ENCODE peak calls at places on chromosomes 1 and 21, in six cellular contexts. F is GM23338, U is fibroblast of lung, Z is ovary, V is body of pancreas, D is tibial nerve. G is an unnamed sample.
A peak's percentile ranks its signal among the peaks of the same experiment; 100 is the strongest.

GRCh38 chr1:57655161-57655560 is 231.3 kb upstream of the DAB1 start:
- DNase-seq in F (no peak), U (no peak), Z (no peak), V (no peak), D (no peak), G (no peak)

GRCh38 chr1:70978623-70979022 is 69.0 kb downstream of the PTGER3 start:
- DNase-seq in F (no peak), U (no peak), Z (no peak), V (peak; percentile 29), D (no peak), G (no peak)

GRCh38 chr1:87292684-87293493 is 35.8 kb upstream of the LMO4 start:
- DNase-seq in F (peak; percentile 89), U (peak; percentile 72), Z (peak; percentile 67), V (peak; percentile 72), D (peak; percentile 89), G (no peak)

GRCh38 chr1:9164537-9164910 is 35.6 kb upstream of the GPR157 start:
- DNase-seq in F (no peak), U (no peak), Z (no peak), V (no peak), D (no peak), G (no peak)

GRCh38 chr1:232853994-232854532 is 48.8 kb downstream of the MAP10 start:
- DNase-seq in F (no peak), U (peak; percentile 55), Z (no peak), V (no peak), D (no peak), G (peak; percentile 94)

GRCh38 chr1:66402194-66402593 is 131.8 kb upstream of the SGIP1 start:
- DNase-seq in F (no peak), U (peak; percentile 56), Z (peak; percentile 73), V (peak; percentile 32), D (peak; percentile 65), G (no peak)

GRCh38 chr1:41645062-41645461 is 160.6 kb upstream of the EDN2 start:
- DNase-seq in F (no peak), U (no peak), Z (no peak), V (no peak), D (no peak), G (no peak)

GRCh38 chr1:22601610-22602009 is 34.8 kb upstream of the C1QA start:
- DNase-seq in F (no peak), U (no peak), Z (no peak), V (no peak), D (no peak), G (no peak)

GRCh38 chr1:40244138-40244744 is 3.5 kb upstream of the TMCO2 start:
- DNase-seq in F (no peak), U (no peak), Z (no peak), V (no peak), D (no peak), G (no peak)

GRCh38 chr21:44383216-44383615 is 29.8 kb downstream of the TRPM2 start:
- DNase-seq in F (no peak), U (no peak), Z (no peak), V (no peak), D (no peak), G (no peak)

GRCh38 chr1:164765557-164765956 is 206.6 kb downstream of the PBX1 start:
- DNase-seq in F (no peak), U (peak; percentile 83), Z (no peak), V (no peak), D (no peak), G (peak; percentile 79)

GRCh38 chr21:45750924-45751323 is 107.4 kb downstream of the PCBP3 start:
- DNase-seq in F (no peak), U (no peak), Z (no peak), V (no peak), D (no peak), G (no peak)

GRCh38 chr1:177566495-177566894 is 395.7 kb downstream of the BRINP2 start:
- DNase-seq in F (no peak), U (no peak), Z (no peak), V (no peak), D (no peak), G (no peak)

GRCh38 chr1:150791587-150791986 is 16.5 kb downstream of the CTSK start:
- DNase-seq in F (no peak), U (no peak), Z (no peak), V (no peak), D (no peak), G (no peak)

GRCh38 chr21:16517380-16517779 is 787.6 kb downstream of the USP25 start:
- DNase-seq in F (no peak), U (no peak), Z (no peak), V (no peak), D (no peak), G (no peak)

DNA sequence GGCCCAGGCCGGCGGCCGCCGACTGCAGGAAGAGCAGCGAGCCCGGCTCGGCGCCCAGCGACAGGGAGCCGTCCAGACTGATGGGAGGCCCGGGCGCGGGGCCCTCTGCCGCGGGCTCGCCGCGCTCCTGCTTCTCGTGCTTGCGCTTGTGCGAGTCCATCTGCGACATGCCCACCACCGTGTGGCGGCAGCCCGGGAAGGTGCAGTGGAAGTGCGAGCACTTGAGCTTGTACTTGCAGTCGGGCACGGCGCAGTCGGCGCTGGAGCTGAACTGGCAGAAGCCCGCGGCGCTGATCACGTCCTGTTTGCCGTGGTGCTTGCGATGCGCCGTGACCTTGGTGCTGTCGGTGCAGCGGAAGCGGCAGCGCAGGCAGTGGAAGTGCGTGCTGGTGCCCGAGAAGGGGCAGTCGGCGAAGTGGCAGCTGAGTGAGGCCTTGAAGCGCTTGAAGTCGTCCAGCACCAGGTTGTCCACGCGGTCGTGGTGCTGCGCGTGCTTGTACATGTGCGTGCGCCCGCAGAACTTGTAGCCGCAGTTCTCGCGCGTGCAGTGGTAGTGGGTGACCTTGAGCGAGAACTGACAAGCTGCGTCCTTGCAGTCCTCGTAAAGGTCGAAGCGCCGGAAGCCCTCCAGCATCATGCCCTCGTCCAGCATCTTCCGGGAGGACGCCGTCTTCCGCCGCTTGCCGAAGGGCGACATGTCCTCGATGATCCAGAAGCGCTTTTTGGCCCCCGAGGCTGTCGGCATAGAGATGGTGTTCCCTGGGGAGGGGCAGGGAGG is 157.0 kb downstream of the CASZ1 start:
- DNase-seq in F (peak; percentile 75), U (no peak), Z (no peak), V (no peak), D (no peak), G (no peak)
- TF ChIP-seq CTCF in F (no peak), U (no peak), Z (no peak), V (no peak), D (no peak), G (no peak)

GRCh38 chr1:12181568-12181967 is 14.8 kb downstream of the TNFRSF1B start:
- DNase-seq in F (no peak), U (no peak), Z (no peak), V (no peak), D (no peak), G (no peak)

GRCh38 chr1:12180903-12181302 is 14.1 kb downstream of the TNFRSF1B start:
- DNase-seq in F (no peak), U (no peak), Z (no peak), V (no peak), D (no peak), G (no peak)

GRCh38 chr1:12184008-12184681 is 17.4 kb downstream of the TNFRSF1B start:
- DNase-seq in F (no peak), U (peak; percentile 90), Z (peak; percentile 89), V (peak; percentile 52), D (peak; percentile 67), G (peak; percentile 19)

GRCh38 chr1:12183095-12183794 is 16.5 kb downstream of the TNFRSF1B start:
- DNase-seq in F (peak; percentile 30), U (no peak), Z (no peak), V (no peak), D (no peak), G (no peak)

DNA sequence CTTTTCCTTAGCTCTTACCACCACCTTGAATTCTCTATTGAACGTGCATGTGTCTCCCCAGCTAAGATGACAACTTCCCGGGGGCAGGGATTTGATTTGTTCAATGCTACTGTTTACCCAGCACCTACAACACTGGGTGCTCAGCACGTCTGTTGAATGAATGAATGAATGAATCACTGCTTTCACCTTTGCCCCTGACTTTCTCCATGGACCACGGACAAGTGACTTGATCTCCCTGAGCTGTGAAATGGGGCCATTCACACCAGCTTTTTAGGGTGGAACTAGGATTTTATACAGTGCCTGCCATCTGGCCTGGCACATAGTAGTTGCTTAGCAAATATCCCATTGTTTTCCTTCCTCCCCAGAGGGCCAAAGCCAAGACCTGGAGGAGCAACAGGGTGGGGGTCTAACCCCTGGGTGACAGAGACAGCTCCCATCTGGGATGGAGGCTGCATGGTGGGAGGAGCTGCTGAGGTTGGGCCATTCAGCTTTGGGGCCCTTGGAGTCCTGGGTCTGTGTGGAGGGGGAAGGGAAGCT is 15.7 kb downstream of the TNFRSF1B start:
- DNase-seq in F (no peak), U (no peak), Z (no peak), V (no peak), D (no peak), G (no peak)
- H3K4me3 ChIP-seq in F (no peak overlapping the region), U (no peak overlapping the region), Z (no peak overlapping the region), V (no peak overlapping the region), D (no peak overlapping the region), G (no peak overlapping the region)

DNA sequence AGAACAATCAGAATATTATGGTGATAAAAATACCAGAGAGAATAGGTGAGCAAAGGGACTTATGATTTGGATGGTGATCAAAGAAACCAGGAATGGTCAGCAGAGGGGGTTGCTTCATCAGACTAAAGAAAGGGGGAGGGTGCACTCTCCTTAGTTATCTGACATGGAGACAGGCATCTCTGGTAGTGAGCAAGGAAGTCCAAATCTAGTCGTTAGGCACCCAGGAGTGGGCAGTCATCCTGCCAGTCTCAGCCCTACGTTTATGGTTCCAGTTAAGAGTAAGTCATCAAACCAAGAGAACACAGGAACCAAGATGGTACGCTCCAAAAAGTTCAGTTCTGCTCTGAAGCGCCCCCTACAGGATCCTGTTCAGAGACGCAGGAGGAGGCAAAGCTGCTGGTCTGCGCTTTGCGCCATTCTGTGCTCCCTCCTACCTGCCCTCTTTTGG is 28.6 kb downstream of the EBNA1BP2 start:
- DNase-seq in F (peak; percentile 91), U (no peak), Z (no peak), V (no peak), D (no peak), G (no peak)
- TF ChIP-seq CTCF in F (peak; percentile 95), U (peak; percentile 25), Z (no peak), V (no peak), D (no peak), G (peak; percentile 44)

DNA sequence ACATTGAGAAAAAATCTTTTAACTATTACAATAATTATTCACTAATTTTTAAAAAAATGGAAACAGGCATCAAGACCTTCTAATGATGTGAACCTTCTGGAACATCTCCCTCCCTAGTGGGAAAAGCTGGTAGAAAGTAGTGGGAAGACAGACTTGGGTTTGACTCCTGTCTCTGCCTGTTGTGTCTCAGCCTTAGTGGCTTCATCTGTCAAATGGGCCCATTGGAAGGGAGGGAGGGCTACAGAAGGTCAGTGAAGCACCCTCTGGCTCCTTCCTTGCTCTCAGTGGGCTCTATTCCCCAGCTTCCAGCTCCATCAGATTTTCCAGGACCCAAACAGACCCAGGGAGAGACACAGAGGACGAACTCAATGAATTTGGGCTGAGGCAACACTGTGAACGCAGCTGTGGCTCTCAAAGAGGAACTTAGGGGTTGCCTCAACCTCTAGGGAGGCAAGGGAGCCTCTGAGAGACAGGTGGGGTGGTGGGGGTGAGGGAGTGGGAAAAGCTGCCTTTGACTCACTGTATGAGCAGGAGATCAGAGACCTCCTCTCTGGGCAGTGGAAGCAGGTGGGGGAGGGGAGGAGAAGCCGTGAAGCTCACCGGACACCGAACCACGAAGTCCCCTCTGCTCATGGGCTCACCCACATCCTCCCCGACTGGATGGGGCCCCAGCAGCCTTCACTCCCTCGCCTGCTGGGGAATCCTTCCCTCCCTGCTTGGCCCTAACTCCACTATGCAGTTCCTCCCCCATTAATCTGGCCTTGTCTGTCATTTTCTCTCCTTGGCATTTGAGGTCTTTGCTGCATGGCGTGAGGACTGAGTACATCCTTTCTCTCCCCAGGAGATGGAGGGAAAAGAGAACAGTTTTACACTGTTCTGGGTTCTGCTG is 4.5 kb downstream of the CNR2 start:
- DNase-seq in F (no peak), U (no peak), Z (no peak), V (no peak), D (no peak), G (no peak)
- H3K4me3 ChIP-seq in F (no peak overlapping the region), U (no peak overlapping the region), Z (no peak overlapping the region), V (no peak overlapping the region), D (no peak overlapping the region), G (no peak overlapping the region)

GRCh38 chr1:61853545-61853944 is 111.3 kb downstream of the PATJ start:
- DNase-seq in F (no peak), U (peak; percentile 54), Z (no peak), V (no peak), D (no peak), G (no peak)
- TF ChIP-seq CTCF in F (peak; percentile 15), U (peak; percentile 44), Z (no peak), V (no peak), D (peak; percentile 20), G (no peak)

G was measured in epithelial cell of proximal tubule.